ENCODE peak calls at places on chromosomes 6 and 20, in four cellular contexts. L is left kidney, E is nucleus accumbens, R is SJSA1. T is an unnamed sample.

GRCh38 chr6:147421903-147422302 is 86.6 kb upstream of the SAMD5 start:
- DNase-seq in L (no peak), E (no peak), R (no peak), T (no peak)

GRCh38 chr6:13813011-13813410 is 1.3 kb downstream of the MCUR1 start:
- DNase-seq in L (no peak), E (no peak), R (no peak), T (no peak)

GRCh38 chr6:134883314-134883713 is 66.6 kb downstream of the ALDH8A1 start:
- DNase-seq in L (no peak), E (no peak), R (no peak), T (no peak)

GRCh38 chr6:1840491-1841121 is 230.9 kb downstream of the FOXC1 start:
- DNase-seq in L (no peak), E (no peak), R (peak), T (no peak)

GRCh38 chr6:170062904-170063220 is 228.0 kb downstream of the DLL1 start:
- DNase-seq in L (no peak), E (no peak), R (no peak), T (no peak)

GRCh38 chr20:19583532-19584175 is 174.4 kb upstream of the RIN2 start:
- DNase-seq in L (peak), E (peak), R (peak), T (peak)

GRCh38 chr6:143027058-143027457 is 33.6 kb upstream of the AIG1 start:
- DNase-seq in L (peak), E (peak), R (no peak), T (peak)

GRCh38 chr6:32903952-32904351 is 36.9 kb downstream of the HLA-DMB start:
- DNase-seq in L (no peak), E (no peak), R (no peak), T (no peak)

GRCh38 chr20:41889871-41890224 is 271.7 kb upstream of the CHD6 start:
- DNase-seq in L (peak), E (no peak), R (no peak), T (no peak)

GRCh38 chr6:24704468-24704867 is 14.5 kb downstream of the C6orf62 start:
- DNase-seq in L (no peak), E (no peak), R (no peak), T (no peak)

GRCh38 chr6:134622382-134623173 is 304.7 kb upstream of the SGK1 start:
- DNase-seq in L (no peak), E (no peak), R (no peak), T (peak)

GRCh38 chr20:49964964-49965780 is 17.6 kb upstream of the SNAI1 start:
- DNase-seq in L (peak), E (no peak), R (peak), T (no peak)

GRCh38 chr6:27757307-27757706 is 154.9 kb downstream of the OR2B2 start:
- DNase-seq in L (peak), E (no peak), R (no peak), T (no peak)

GRCh38 chr6:9516207-9516606 is 898.7 kb downstream of the TFAP2A start:
- DNase-seq in L (peak), E (no peak), R (peak), T (no peak)

GRCh38 chr20:63708301-63709148 is 686 bp downstream of the ZGPAT start:
- DNase-seq in L (peak), E (no peak), R (no peak), T (no peak)

GRCh38 chr20:54624701-54625472 is 149.5 kb downstream of the DOK5 start:
- DNase-seq in L (peak), E (peak), R (no peak), T (peak)

GRCh38 chr6:35206346-35206745 is 7.4 kb upstream of the SCUBE3 start:
- DNase-seq in L (no peak), E (no peak), R (no peak), T (no peak)

GRCh38 chr20:48275325-48275724 is 490.0 kb upstream of the SULF2 start:
- DNase-seq in L (no peak), E (no peak), R (no peak), T (no peak)

GRCh38 chr20:60283281-60283680 is 325.1 kb downstream of the CDH26 start:
- DNase-seq in L (no peak), E (no peak), R (no peak), T (no peak)

GRCh38 chr20:51424270-51425041 is 118.1 kb downstream of the NFATC2 start:
- DNase-seq in L (no peak), E (no peak), R (no peak), T (no peak)

GRCh38 chr6:163543311-163543710 is 128.8 kb downstream of the QKI start:
- DNase-seq in L (no peak), E (no peak), R (no peak), T (no peak)

GRCh38 chr6:108363756-108364356 is 69.0 kb downstream of the AFG1L start:
- DNase-seq in L (no peak), E (no peak), R (no peak), T (no peak)

GRCh38 chr6:25958700-25959162 is 3.9 kb upstream of the TRIM38 start:
- DNase-seq in L (no peak), E (no peak), R (no peak), T (no peak)

GRCh38 chr6:39790772-39791171 is 1.4 kb upstream of the DAAM2 start:
- DNase-seq in L (no peak), E (no peak), R (no peak), T (no peak)

GRCh38 chr6:11076540-11076939 is 17.1 kb upstream of the SMIM13 start:
- DNase-seq in L (no peak), E (no peak), R (no peak), T (no peak)

GRCh38 chr20:5658897-5659296 is 91.3 kb upstream of the SHLD1 start:
- DNase-seq in L (peak), E (no peak), R (no peak), T (peak)

GRCh38 chr6:40960784-40961430 is 78.1 kb downstream of the UNC5CL start:
- DNase-seq in L (no peak), E (no peak), R (no peak), T (no peak)

GRCh38 chr20:48025061-48025515 is 239.8 kb upstream of the SULF2 start:
- DNase-seq in L (peak), E (peak), R (peak), T (no peak)

GRCh38 chr20:64145458-64146300 is 18.6 kb upstream of the MYT1 start:
- DNase-seq in L (no peak), E (no peak), R (no peak), T (no peak)

GRCh38 chr20:38217791-38218565 is 42.6 kb downstream of the KIAA1755 start:
- DNase-seq in L (peak), E (no peak), R (peak), T (no peak)

GRCh38 chr6:157813191-157813590 is 9.9 kb upstream of the SNX9 start:
- DNase-seq in L (no peak), E (no peak), R (no peak), T (no peak)

GRCh38 chr6:151180321-151180720 is 59.4 kb upstream of the AKAP12 start:
- DNase-seq in L (no peak), E (no peak), R (no peak), T (no peak)

GRCh38 chr6:106530502-106530901 is 98.8 kb downstream of the RTN4IP1 start:
- DNase-seq in L (no peak), E (no peak), R (no peak), T (no peak)

GRCh38 chr6:142809947-142810346 is 135.0 kb downstream of the HIVEP2 start:
- DNase-seq in L (no peak), E (no peak), R (no peak), T (no peak)

GRCh38 chr20:34834459-34834893 is 9.0 kb upstream of the NCOA6 start:
- DNase-seq in L (peak), E (no peak), R (peak), T (peak)

GRCh38 chr6:154815938-154816820 is 83.0 kb downstream of the SCAF8 start:
- DNase-seq in L (no peak), E (no peak), R (peak), T (no peak)

GRCh38 chr6:144797881-144798589 is 512.9 kb downstream of the UTRN start:
- DNase-seq in L (no peak), E (no peak), R (peak), T (no peak)

GRCh38 chr6:28794175-28795002 is 129.4 kb downstream of the TRIM27 start:
- DNase-seq in L (peak), E (no peak), R (no peak), T (no peak)

T was measured in midbrain.